ENCODE peak calls at places on chromosome 15, in four cellular contexts. Y is stomach, O is ovary, I is Panc1. R is an unnamed sample.
A peak's percentile ranks its signal among the peaks of the same experiment; 100 is the strongest.

GRCh38 chr15:39282663-39283208 is 298.1 kb upstream of the THBS1 start:
- DNase-seq in Y (no peak), O (no peak), I (no peak), R (no peak)

GRCh38 chr15:65329298-65329990 is 25.0 kb downstream of the RNU5B-1 start:
- DNase-seq in Y (no peak), O (no peak), I (no peak), R (no peak)

GRCh38 chr15:75672646-75673425 is 25.1 kb downstream of the SNX33 start:
- DNase-seq in Y (peak; percentile 62), O (peak; percentile 62), I (no peak), R (peak; percentile 92)

GRCh38 chr15:71549100-71549499 is 261.3 kb upstream of the NR2E3 start:
- DNase-seq in Y (no peak), O (no peak), I (no peak), R (no peak)

GRCh38 chr15:57010724-57011123 is 92.3 kb downstream of the TCF12 start:
- DNase-seq in Y (no peak), O (no peak), I (no peak), R (no peak)

GRCh38 chr15:52256930-52257733 is 38.5 kb downstream of the MYO5C start:
- DNase-seq in Y (no peak), O (no peak), I (no peak), R (no peak)

GRCh38 chr15:60970246-60971170 is 258.6 kb downstream of the RORA start:
- DNase-seq in Y (no peak), O (no peak), I (no peak), R (no peak)

GRCh38 chr15:99438691-99439523 is 126.9 kb upstream of the MEF2A start:
- DNase-seq in Y (peak; percentile 18), O (peak; percentile 71), I (no peak), R (peak; percentile 69)

GRCh38 chr15:22873841-22874240 is 35.4 kb downstream of the NIPA2 start:
- DNase-seq in Y (no peak), O (no peak), I (no peak), R (no peak)

GRCh38 chr15:70345251-70346019 is 247.7 kb upstream of the TLE3 start:
- DNase-seq in Y (no peak), O (no peak), I (no peak), R (peak; percentile 66)

GRCh38 chr15:57692709-57693108 is 13.8 kb upstream of the POLR2M start:
- DNase-seq in Y (no peak), O (no peak), I (no peak), R (no peak)

GRCh38 chr15:38605744-38606143 is 41.1 kb upstream of the RASGRP1 start:
- DNase-seq in Y (no peak), O (no peak), I (no peak), R (no peak)

GRCh38 chr15:70792171-70792573 is 28.8 kb upstream of the UACA start:
- DNase-seq in Y (no peak), O (no peak), I (peak; percentile 77), R (no peak)

GRCh38 chr15:100762913-100763627 is 116.6 kb upstream of the ALDH1A3 start:
- DNase-seq in Y (no peak), O (peak; percentile 13), I (no peak), R (peak; percentile 41)

GRCh38 chr15:74208901-74209559 is 6.4 kb upstream of the STRA6 start:
- DNase-seq in Y (no peak), O (no peak), I (no peak), R (no peak)

GRCh38 chr15:74210729-74211128 is 8.1 kb upstream of the STRA6 start:
- DNase-seq in Y (no peak), O (no peak), I (no peak), R (no peak)

GRCh38 chr15:74208496-74208895 is 5.9 kb upstream of the STRA6 start:
- DNase-seq in Y (no peak), O (no peak), I (no peak), R (no peak)

GRCh38 chr15:74209997-74210573 is 7.5 kb upstream of the STRA6 start:
- DNase-seq in Y (no peak), O (no peak), I (no peak), R (no peak)

GRCh38 chr15:74209560-74209958 is 7.0 kb upstream of the STRA6 start:
- DNase-seq in Y (no peak), O (no peak), I (no peak), R (no peak)
- H3K4me3 ChIP-seq in Y (no peak overlapping the region), O (no peak overlapping the region), I (no peak overlapping the region), R (no peak overlapping the region)

GRCh38 chr15:92831459-92832229 is 68.5 kb upstream of the CHD2 start:
- DNase-seq in Y (peak; percentile 90), O (peak; percentile 92), I (peak; percentile 77), R (peak; percentile 96)
- TF ChIP-seq CTCF in Y (no peak), O (no peak), I (no peak), R (no peak)

DNA sequence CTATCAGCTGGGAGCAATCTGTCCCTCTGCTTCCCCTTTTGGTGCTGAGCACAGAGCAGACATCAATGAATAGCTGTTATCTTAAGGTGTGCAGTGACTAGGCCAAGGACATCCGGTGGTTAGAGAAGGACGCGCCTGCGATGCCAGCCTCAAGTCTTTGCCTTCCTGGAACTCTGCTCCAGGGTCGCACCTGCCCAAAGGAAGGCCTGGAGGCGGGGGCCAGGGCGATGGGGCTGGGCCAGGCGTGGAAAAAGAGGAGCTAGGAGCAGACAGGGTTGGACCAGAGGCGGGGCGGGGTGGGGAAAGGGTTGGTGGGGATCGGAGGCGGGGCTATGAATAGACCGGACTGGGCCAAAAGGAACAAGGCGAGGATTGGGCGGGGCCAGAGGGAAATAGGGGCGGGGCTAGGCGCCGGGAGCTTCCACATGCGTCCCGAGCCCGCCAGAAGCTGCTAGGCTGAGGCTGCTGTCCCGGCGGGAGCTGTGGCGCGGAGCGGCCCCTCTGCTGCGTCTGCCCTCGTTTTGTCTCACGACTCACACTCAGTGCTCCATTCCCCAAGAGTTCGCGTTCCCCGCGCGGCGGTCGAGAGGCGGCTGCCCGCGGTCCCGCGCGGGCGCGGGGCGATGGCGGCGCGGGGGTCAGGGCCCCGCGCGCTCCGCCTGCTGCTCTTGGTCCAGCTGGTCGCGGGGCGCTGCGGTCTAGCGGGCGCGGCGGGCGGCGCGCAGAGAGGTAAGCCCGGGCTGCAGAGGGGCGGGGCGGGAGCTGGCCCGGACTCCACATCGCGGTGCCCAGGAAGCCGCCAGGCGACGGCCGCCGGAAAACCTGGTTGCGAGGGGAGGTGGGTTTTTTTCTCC is at the start of gene CHRNA5:
- DNase-seq in Y (peak; percentile 94), O (peak; percentile 95), I (peak; percentile 70), R (peak; percentile 85)
- H3K27ac ChIP-seq in Y (peak within 1 kb of the TSS; percentile 9), O (no peak within 1 kb of the TSS), I (peak within 1 kb of the TSS; percentile 93), R (no peak within 1 kb of the TSS)

DNA sequence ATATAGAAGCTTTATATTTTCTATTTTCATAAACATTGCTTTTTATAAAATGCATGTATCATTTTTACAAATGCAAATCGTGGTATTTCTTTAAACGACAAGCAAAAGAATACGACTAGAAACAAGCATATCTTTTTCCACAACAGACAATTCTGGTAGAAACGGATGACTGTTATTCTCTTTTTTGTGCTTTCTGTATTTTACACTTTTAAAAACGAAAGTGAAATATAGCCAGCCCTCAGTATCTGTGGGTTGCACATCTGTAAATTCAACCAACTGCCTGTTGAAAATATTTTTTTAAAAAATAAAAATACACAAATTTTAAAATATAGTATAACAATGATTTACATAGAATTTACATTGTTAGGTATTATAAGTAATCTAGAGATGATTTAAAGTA is 61.3 kb downstream of the PRTG start:
- DNase-seq in Y (no peak), O (no peak), I (no peak), R (no peak)
- H3K4me3 ChIP-seq in Y (no peak overlapping the region), O (no peak overlapping the region), I (no peak overlapping the region), R (no peak overlapping the region)

GRCh38 chr15:64099379-64099778 is 3.6 kb downstream of the SNX1 start:
- DNase-seq in Y (no peak), O (no peak), I (no peak), R (no peak)
- TF ChIP-seq CTCF in Y (no peak), O (no peak), I (no peak), R (no peak)

GRCh38 chr15:67762610-67763368 is 62.5 kb upstream of the SKOR1 start:
- DNase-seq in Y (no peak), O (no peak), I (no peak), R (no peak)
- H3K27ac ChIP-seq in Y (no peak overlapping the region), O (no peak overlapping the region), I (no peak overlapping the region), R (no peak overlapping the region)

GRCh38 chr15:90903733-90904536 is 833 bp downstream of the MAN2A2 start:
- DNase-seq in Y (peak; percentile 57), O (no peak), I (no peak), R (no peak)
- H3K4me3 ChIP-seq in Y (peak overlapping the region; percentile 92), O (peak overlapping the region; percentile 48), I (peak overlapping the region; percentile 77), R (peak overlapping the region; percentile 88)

GRCh38 chr15:80977627-80978036 is 12.0 kb downstream of the MESD start:
- DNase-seq in Y (peak; percentile 71), O (no peak), I (no peak), R (no peak)
- TF ChIP-seq CTCF in Y (no peak), O (no peak), I (peak; percentile 77), R (no peak)

DNA sequence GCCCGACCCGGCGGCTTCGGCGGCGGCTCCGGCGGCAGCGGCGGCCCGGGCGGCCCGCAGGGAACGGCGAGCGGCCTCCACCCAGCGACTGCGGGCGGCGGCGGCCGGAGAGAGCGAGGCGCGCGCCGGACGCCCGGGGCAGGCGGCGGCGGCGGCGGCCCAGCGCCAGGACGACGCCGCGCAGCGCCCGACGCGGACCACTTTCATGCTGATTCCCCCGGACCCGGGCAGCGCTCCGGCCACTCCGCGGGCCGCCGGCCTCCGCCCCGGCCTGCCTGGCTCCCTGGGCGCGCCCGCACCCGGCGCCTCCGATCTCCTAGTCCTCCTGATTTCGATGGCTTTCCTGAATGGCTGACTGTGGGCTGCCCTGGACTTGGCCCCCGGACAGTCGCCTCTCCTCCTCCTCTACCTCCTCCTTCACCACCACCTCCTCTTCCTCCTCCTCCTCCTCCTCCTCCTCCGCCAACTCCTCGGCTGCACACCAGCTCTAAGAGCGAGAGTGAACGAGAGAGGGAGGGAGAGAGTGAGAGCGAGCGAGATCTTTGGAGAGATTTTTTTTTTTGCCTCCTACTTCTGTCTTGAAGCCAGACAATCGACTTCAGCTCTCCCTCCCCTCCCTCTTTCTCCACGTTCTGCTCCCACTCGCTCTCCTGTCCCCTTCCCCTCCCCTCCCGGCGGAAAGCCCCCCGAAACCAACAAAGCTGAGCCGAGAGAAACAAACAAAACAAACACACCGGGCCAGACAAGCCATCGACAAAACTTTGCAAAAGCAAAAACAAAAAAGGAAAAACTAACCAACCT is 841 bp downstream of the NR2F2 start:
- DNase-seq in Y (no peak), O (peak; percentile 56), I (no peak), R (peak; percentile 69)
- H3K27ac ChIP-seq in Y (peak overlapping the region; percentile 83), O (peak overlapping the region; percentile 99), I (peak overlapping the region; percentile 99), R (peak overlapping the region; percentile 99)